ENCODE peak calls at places on chromosomes 4 and X, in six cellular contexts. R, B, F, L, V and C are unnamed samples.

GRCh38 chr4:139042981-139043460 is 27.4 kb downstream of the NOCT start:
- DNase-seq in V (no peak), F (no peak), L (no peak), B (no peak), R (no peak), C (no peak)

GRCh38 chr4:76758290-76758882 is 139.6 kb downstream of the SOWAHB start:
- DNase-seq in B (no peak), V (no peak), L (peak), R (no peak), F (peak), C (no peak)

GRCh38 chrX:131762802-131763234 is 218.9 kb downstream of the OR13H1 start:
- DNase-seq in F (no peak), B (no peak), R (no peak), V (peak), L (peak), C (no peak)

GRCh38 chrX:124033821-124034220 is 72.3 kb downstream of the STAG2 start:
- DNase-seq in F (no peak), V (no peak), R (no peak), L (no peak), B (no peak), C (no peak)

GRCh38 chr4:5543681-5544080 is 164.7 kb downstream of the EVC2 start:
- DNase-seq in L (no peak), R (no peak), F (no peak), V (no peak), B (no peak), C (no peak)

GRCh38 chr4:113996599-113997177 is 17.2 kb upstream of the ARSJ start:
- DNase-seq in R (peak), B (no peak), V (no peak), F (no peak), L (no peak), C (no peak)

GRCh38 chrX:118239471-118239870 is 106.4 kb upstream of the WDR44 start:
- DNase-seq in L (no peak), F (no peak), V (no peak), B (no peak), R (no peak), C (no peak)

GRCh38 chr4:151204925-151205524 is 71.9 kb upstream of the PRSS48 start:
- DNase-seq in B (no peak), F (peak), R (no peak), L (no peak), V (no peak), C (no peak)

GRCh38 chrX:78886550-78886949 is 58.6 kb upstream of the P2RY10 start:
- DNase-seq in L (no peak), F (no peak), R (no peak), V (peak), B (no peak), C (no peak)

GRCh38 chrX:1453390-1453783 is 678 bp upstream of the ASMTL start:
- DNase-seq in L (no peak), V (no peak), R (no peak), F (no peak), B (no peak), C (no peak)

GRCh38 chrX:150845091-150845490 is 53.4 kb downstream of the CD99L2 start:
- DNase-seq in B (no peak), V (no peak), F (no peak), L (no peak), R (no peak), C (no peak)

GRCh38 chrX:130874751-130875150 is 28.3 kb downstream of the ENOX2 start:
- DNase-seq in R (no peak), L (no peak), V (no peak), F (no peak), B (no peak), C (no peak)

GRCh38 chr4:77354550-77354949 is 197.5 kb downstream of the CCNG2 start:
- DNase-seq in R (no peak), F (no peak), L (no peak), V (no peak), B (no peak), C (no peak)

GRCh38 chrX:141467442-141467841 is 117.1 kb downstream of the SPANXA1 start:
- DNase-seq in L (peak), V (no peak), B (no peak), R (no peak), F (no peak), C (no peak)

GRCh38 chr4:25406081-25406692 is 29.1 kb downstream of the ANAPC4 start:
- DNase-seq in B (no peak), R (no peak), L (no peak), F (peak), V (no peak), C (no peak)

GRCh38 chrX:45344597-45344996 is 143.9 kb upstream of the DIPK2B start:
- DNase-seq in B (no peak), R (no peak), V (no peak), F (no peak), L (no peak), C (no peak)

GRCh38 chrX:77785746-77786548 is at the start of gene ATRX:
- DNase-seq in B (peak), F (peak), L (peak), R (peak), V (peak), C (peak)
- TF ChIP-seq POLR2A in B (peak), F (peak), L (peak), R (peak), V (peak), C (peak)

GRCh38 chr4:142406917-142407501 is 439.1 kb downstream of the INPP4B start:
- DNase-seq in R (no peak), F (no peak), V (no peak), L (no peak), B (no peak), C (no peak)
- TF ChIP-seq TAF1 in R (no peak), F (no peak), V (no peak), L (no peak), B (no peak), C (no peak)

DNA sequence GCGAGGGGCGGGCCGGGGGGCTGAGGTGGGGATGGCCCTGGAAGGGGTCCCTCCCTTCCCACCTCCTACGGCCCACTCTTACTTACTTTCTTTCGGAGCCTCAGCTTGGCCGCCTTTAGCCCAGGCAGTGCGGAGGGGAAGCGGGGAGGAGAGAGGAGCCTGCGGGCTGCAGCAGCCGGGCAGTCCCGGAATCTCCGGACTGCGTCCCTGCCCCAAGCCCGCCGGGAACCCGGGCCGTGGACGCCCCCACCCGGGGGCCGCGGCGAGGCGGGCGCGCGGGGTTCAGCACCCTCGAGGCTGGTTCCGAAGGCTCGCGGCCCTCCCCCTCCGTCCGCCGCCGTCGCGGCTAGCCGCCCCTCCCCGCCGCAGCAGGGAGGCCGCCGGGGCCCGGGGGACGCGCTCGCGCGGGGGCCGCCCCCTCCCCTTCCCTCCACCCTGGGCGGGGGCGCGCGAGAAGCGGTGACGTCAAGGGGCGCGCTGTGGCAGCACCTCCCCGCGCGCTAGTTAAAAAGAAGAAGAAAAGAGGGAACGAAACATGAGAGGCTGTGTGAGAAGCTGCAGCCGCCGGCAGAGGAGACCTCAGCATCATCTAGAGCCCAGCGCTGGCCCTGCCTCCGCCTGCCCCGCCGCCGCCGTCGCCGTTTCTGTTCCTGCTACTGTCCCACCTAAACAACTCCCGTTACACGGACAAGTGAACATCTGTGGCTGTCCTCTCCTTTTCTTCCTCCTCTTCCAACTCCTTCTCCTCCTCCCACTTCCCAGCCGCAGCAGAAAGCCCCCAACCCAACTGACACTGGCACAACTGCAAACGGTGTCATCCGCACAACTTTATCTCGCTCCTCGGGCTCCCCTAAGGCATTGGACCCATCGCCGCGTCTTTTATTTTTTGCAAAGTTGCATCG is at the start of gene HHIP:
- DNase-seq in V (no peak), R (no peak), F (peak), B (peak), L (peak), C (peak)
- TF ChIP-seq POLR2A in V (peak), R (no peak), F (no peak), B (no peak), L (no peak), C (no peak)

GRCh38 chrX:96837808-96838207 is 45.9 kb upstream of the RPA4 start:
- DNase-seq in B (no peak), L (no peak), R (no peak), V (no peak), F (no peak), C (no peak)
- TF ChIP-seq TAF1 in B (no peak), L (no peak), R (no peak), V (no peak), F (no peak), C (no peak)

DNA sequence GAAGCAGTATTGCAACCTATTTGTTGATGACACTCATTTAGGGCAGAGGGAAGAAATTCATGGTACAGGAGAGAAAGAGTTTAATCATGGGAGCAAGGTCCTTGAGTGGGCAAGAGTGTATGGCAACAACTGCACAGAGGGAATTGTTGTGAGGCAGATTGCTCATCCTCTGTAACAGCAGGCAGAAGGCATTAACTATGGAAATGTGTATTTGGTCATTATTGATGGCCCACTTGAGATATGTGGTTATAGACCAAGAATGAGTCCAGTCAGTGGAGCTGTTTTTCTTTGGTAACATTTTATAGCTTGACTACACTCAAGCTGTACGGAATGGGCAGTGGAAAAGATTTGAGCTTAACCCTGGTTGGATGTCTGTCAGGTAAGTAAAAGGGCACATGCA is 15.9 kb downstream of the PLRG1 start:
- DNase-seq in B (no peak), V (no peak), R (no peak), L (no peak), F (no peak), C (no peak)
- TF ChIP-seq POLR2A in B (no peak), V (no peak), R (no peak), L (no peak), F (no peak), C (no peak)

GRCh38 chr4:86556791-86557415 is 37.2 kb upstream of the PTPN13 start:
- DNase-seq in V (no peak), L (no peak), F (no peak), R (no peak), B (no peak), C (no peak)
- TF ChIP-seq TAF1 in V (no peak), L (no peak), F (no peak), R (no peak), B (no peak), C (no peak)

GRCh38 chr4:182449960-182450359 is 206.8 kb downstream of the TENM3 start:
- DNase-seq in V (no peak), F (no peak), L (no peak), B (no peak), R (no peak), C (no peak)

GRCh38 chr4:182447938-182448280 is 204.7 kb downstream of the TENM3 start:
- DNase-seq in B (no peak), F (no peak), R (no peak), L (no peak), V (no peak), C (no peak)

GRCh38 chr4:182449186-182449880 is 206.1 kb downstream of the TENM3 start:
- DNase-seq in L (no peak), F (no peak), B (no peak), R (peak), V (no peak), C (no peak)

GRCh38 chr4:182453830-182454229 is 210.6 kb downstream of the TENM3 start:
- DNase-seq in V (no peak), F (no peak), B (no peak), L (no peak), R (no peak), C (no peak)

GRCh38 chr4:182448281-182449151 is 205.3 kb downstream of the TENM3 start:
- DNase-seq in V (no peak), L (peak), B (peak), F (peak), R (peak), C (peak)
- TF ChIP-seq POLR2A in V (no peak), L (no peak), B (no peak), F (no peak), R (peak), C (no peak)

GRCh38 chrX:154383359-154384283 is 4.5 kb downstream of the EMD start:
- DNase-seq in L (no peak), R (no peak), B (no peak), F (no peak), V (no peak), C (no peak)
- TF ChIP-seq TAF1 in L (no peak), R (no peak), B (no peak), F (no peak), V (no peak), C (no peak)

GRCh38 chrX:52933213-52933612 is 25.1 kb downstream of the FAM156A start:
- DNase-seq in R (no peak), B (no peak), L (no peak), V (no peak), F (no peak), C (no peak)

GRCh38 chrX:52933976-52934703 is 24.2 kb downstream of the FAM156A start:
- DNase-seq in R (no peak), B (no peak), F (no peak), V (no peak), L (no peak), C (no peak)

DNA sequence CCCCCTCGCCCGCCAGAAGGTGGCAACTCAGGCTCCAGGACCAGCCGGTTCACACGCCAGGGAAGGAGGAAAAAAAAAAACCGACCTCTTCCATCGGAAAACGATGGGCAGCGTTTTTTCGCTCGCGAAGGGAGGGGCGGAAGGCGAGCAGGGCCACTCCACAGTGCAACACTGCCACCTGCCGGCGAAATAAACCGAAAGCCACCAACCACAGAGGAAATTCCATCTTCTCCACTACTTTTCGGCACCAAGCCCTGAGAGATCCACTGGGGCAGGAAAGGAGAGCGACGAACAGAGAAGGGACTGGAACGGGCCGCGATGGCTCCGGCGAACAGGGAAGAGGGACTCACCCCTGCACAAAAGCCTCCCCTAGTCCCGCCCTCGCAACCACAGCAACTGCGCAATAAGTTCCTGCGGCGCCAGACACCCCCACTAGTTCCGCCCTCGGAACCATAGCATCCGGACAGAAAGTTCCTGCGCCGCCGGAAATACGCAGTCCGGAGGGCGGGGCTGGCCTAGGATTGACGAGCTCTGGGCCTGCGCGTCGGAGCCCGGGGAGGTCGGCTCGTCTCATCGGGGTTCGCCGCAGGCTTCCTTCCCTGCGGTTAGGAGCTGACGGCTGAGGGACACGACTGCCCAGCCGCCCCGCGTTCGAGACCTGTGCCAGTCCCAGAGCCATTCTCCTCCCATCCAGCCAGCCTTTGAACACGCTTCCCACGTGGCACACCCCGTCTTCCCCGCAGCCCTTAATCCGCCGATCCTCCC is 23.4 kb downstream of the FAM156A start:
- DNase-seq in V (peak), B (peak), L (peak), R (peak), F (peak), C (peak)
- TF ChIP-seq POLR2A in V (peak), B (peak), L (peak), R (no peak), F (peak), C (peak)